ENCODE peak calls at places on chromosome 7, in nine cellular contexts. H is stomach, I is IMR-90, X is A549, Y is right lobe of liver, P is HCT116, M is uterus, Q is K562, G is gastrocnemius medialis. Z is an unnamed sample. For H3K4me1, the result is how much of the 10 kb centered on the place peaks cover.

GRCh38 chr7:36985866-36986402 is 261.6 kb upstream of the AOAH start:
- DNase-seq in H (no peak), X (no peak), Y (no peak), M (no peak), Q (no peak), G (no peak), I (no peak), P (no peak), Z (no peak)

GRCh38 chr7:369476-369980 is 79.6 kb downstream of the FOXL3 start:
- DNase-seq in X (no peak), G (no peak), M (no peak), H (peak), Y (no peak), Q (no peak), I (no peak), P (no peak), Z (no peak)

GRCh38 chr7:36949711-36950600 is 225.7 kb upstream of the AOAH start:
- DNase-seq in Q (no peak), P (no peak), Y (peak), G (peak), I (no peak), X (no peak), H (no peak), M (no peak), Z (peak)

GRCh38 chr7:155794196-155794595 is 18.1 kb downstream of the SHH start:
- DNase-seq in H (no peak), G (no peak), Y (no peak), P (no peak), Q (no peak), X (no peak), I (no peak), M (no peak), Z (no peak)

GRCh38 chr7:44884553-44885393 is 557 bp downstream of the PURB start:
- DNase-seq in X (no peak), Y (peak), P (no peak), I (peak), Q (peak), G (peak), H (peak), M (peak), Z (peak)

GRCh38 chr7:48059706-48060105 is 24.4 kb downstream of the C7orf57 start:
- DNase-seq in M (no peak), G (no peak), P (no peak), H (no peak), Q (no peak), I (no peak), X (no peak), Y (no peak), Z (no peak)

GRCh38 chr7:124765401-124766352 is at the start of gene GPR37:
- DNase-seq in I (peak), H (peak), Y (peak), M (peak), X (peak), Q (peak), P (peak), G (no peak), Z (peak)

GRCh38 chr7:123750389-123751230 is 1.8 kb upstream of the WASL start:
- DNase-seq in X (no peak), Y (no peak), I (no peak), H (no peak), M (no peak), G (no peak), P (no peak), Q (no peak), Z (no peak)

GRCh38 chr7:2813350-2814185 is 30.5 kb downstream of the GNA12 start:
- DNase-seq in Y (no peak), X (no peak), H (peak), G (no peak), P (no peak), Q (no peak), M (no peak), I (no peak), Z (no peak)

GRCh38 chr7:101882595-101883564 is 65.5 kb downstream of the CUX1 start:
- DNase-seq in I (peak), Y (peak), X (peak), Q (peak), M (peak), G (peak), H (peak), P (peak), Z (peak)

GRCh38 chr7:157691521-157692155 is 354.8 kb downstream of the DNAJB6 start:
- DNase-seq in H (no peak), Q (no peak), X (no peak), Y (no peak), G (no peak), P (no peak), M (no peak), I (no peak), Z (peak)

GRCh38 chr7:2811476-2812118 is 32.5 kb downstream of the GNA12 start:
- DNase-seq in Q (no peak), H (no peak), P (no peak), X (no peak), M (peak), G (peak), Y (peak), I (no peak), Z (no peak)

GRCh38 chr7:26664735-26665420 is 199.5 kb downstream of the SKAP2 start:
- DNase-seq in H (no peak), X (no peak), G (no peak), Q (no peak), P (no peak), Y (no peak), I (peak), M (no peak), Z (peak)

GRCh38 chr7:116577320-116577871 is 52.6 kb downstream of the CAV1 start:
- DNase-seq in X (no peak), M (no peak), Q (no peak), Y (no peak), H (no peak), G (no peak), P (no peak), I (peak), Z (no peak)

GRCh38 chr7:83410989-83411591 is 237.8 kb downstream of the SEMA3E start:
- DNase-seq in P (peak), G (no peak), M (no peak), I (peak), Y (no peak), Q (peak), X (peak), H (peak), Z (peak)

GRCh38 chr7:112855227-112855626 is 65.0 kb upstream of the TMEM168 start:
- DNase-seq in Y (no peak), X (no peak), G (no peak), P (no peak), I (no peak), M (no peak), H (no peak), Q (no peak), Z (no peak)
- TF ChIP-seq POLR2A in Y (no peak), X (no peak), G (no peak), P (no peak), I (no peak), M (no peak), H (no peak), Q (no peak), Z (no peak)

GRCh38 chr7:148919859-148920258 is 35.8 kb upstream of the EZH2 start:
- DNase-seq in I (no peak), G (no peak), Q (no peak), X (no peak), P (no peak), H (no peak), Y (no peak), M (no peak), Z (no peak)
- H3K4me1 ChIP-seq in I (under half), G (under half), Q (under half), X (under half), P (under half), H (under half), Y (under half), M (under half), Z (under half)

DNA sequence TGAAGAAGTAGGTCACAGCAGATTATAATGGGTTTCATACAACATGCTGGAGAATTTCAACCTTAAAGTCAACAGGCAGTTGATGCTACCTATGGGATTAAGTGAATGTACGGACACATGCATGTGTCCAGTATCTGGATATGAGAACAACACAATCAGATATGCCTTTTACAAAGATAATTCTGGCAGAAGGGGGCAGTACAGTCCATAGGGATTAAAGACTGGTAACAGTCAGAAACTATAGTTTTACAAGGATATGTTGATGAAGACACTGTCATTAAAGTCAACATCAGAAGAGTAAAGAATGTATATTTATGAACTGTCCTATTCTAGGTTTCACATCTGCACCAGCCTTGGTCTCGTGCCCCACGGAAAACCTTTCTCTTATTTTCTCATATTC is 41.5 kb downstream of the ANKMY2 start:
- DNase-seq in G (no peak), X (no peak), H (no peak), P (no peak), I (no peak), Y (no peak), Q (no peak), M (no peak), Z (no peak)
- TF ChIP-seq CTCF in G (peak), X (peak), H (no peak), P (peak), I (peak), Y (peak), Q (peak), M (no peak), Z (peak)

GRCh38 chr7:55365680-55366460 is 733 bp downstream of the LANCL2 start:
- DNase-seq in P (peak), X (peak), H (peak), G (peak), Y (peak), I (peak), Q (peak), M (peak), Z (peak)
- TF ChIP-seq POLR2A in P (peak), X (peak), H (peak), G (peak), Y (peak), I (peak), Q (peak), M (peak), Z (peak)

Z was measured in adrenal gland.